ENCODE peak calls at places on chromosome 12, in six cellular contexts. One of them, this sample, is unnamed.
A peak's percentile ranks its signal among the peaks of the same experiment; 100 is the strongest.

GRCh38 chr12:45284096-45284901 is 68.4 kb downstream of the ANO6 start:
- DNase-seq in HCT116: no peak
- DNase-seq in K562: no peak
- DNase-seq in HepG2: peak; percentile 31
- DNase-seq in H1: no peak
- DNase-seq in GM12878: no peak
- DNase-seq in this sample: no peak

GRCh38 chr12:114679942-114680341 is 4.0 kb downstream of the TBX3 start:
- DNase-seq in HCT116: no peak
- DNase-seq in K562: no peak
- DNase-seq in HepG2: no peak
- DNase-seq in H1: no peak
- DNase-seq in GM12878: no peak
- DNase-seq in this sample: no peak

GRCh38 chr12:120962487-120963054 is 15.8 kb upstream of the HNF1A start:
- DNase-seq in HCT116: no peak
- DNase-seq in K562: no peak
- DNase-seq in HepG2: no peak
- DNase-seq in H1: no peak
- DNase-seq in GM12878: no peak
- DNase-seq in this sample: no peak

GRCh38 chr12:104215638-104216297 is at the start of gene TXNRD1:
- DNase-seq in HCT116: peak; percentile 56
- DNase-seq in K562: peak; percentile 90
- DNase-seq in HepG2: peak; percentile 30
- DNase-seq in H1: peak; percentile 64
- DNase-seq in GM12878: peak; percentile 19
- DNase-seq in this sample: peak; percentile 80

GRCh38 chr12:89756638-89757321 is 48.1 kb upstream of the ATP2B1 start:
- DNase-seq in HCT116: peak; percentile 89
- DNase-seq in K562: peak; percentile 81
- DNase-seq in HepG2: peak; percentile 54
- DNase-seq in H1: no peak
- DNase-seq in GM12878: peak; percentile 97
- DNase-seq in this sample: no peak

GRCh38 chr12:113418213-113418879 is 3.8 kb upstream of the SDSL start:
- DNase-seq in HCT116: no peak
- DNase-seq in K562: no peak
- DNase-seq in HepG2: peak; percentile 80
- DNase-seq in H1: no peak
- DNase-seq in GM12878: no peak
- DNase-seq in this sample: no peak

GRCh38 chr12:85575115-85576096 is 260.8 kb downstream of the RASSF9 start:
- DNase-seq in HCT116: peak; percentile 54
- DNase-seq in K562: peak; percentile 26
- DNase-seq in HepG2: peak; percentile 63
- DNase-seq in H1: no peak
- DNase-seq in GM12878: peak; percentile 13
- DNase-seq in this sample: peak; percentile 47

GRCh38 chr12:54428050-54429013 is 9.3 kb upstream of the ITGA5 start:
- DNase-seq in HCT116: no peak
- DNase-seq in K562: peak; percentile 60
- DNase-seq in HepG2: no peak
- DNase-seq in H1: no peak
- DNase-seq in GM12878: no peak
- DNase-seq in this sample: no peak

GRCh38 chr12:110079477-110080400 is 31.4 kb upstream of the C12orf76 start:
- DNase-seq in HCT116: no peak
- DNase-seq in K562: peak; percentile 91
- DNase-seq in HepG2: peak; percentile 96
- DNase-seq in H1: no peak
- DNase-seq in GM12878: peak; percentile 86
- DNase-seq in this sample: no peak

GRCh38 chr12:30696486-30696885 is 817 bp upstream of the IPO8 start:
- DNase-seq in HCT116: no peak
- DNase-seq in K562: no peak
- DNase-seq in HepG2: no peak
- DNase-seq in H1: no peak
- DNase-seq in GM12878: no peak
- DNase-seq in this sample: no peak

GRCh38 chr12:56206373-56207166 is 15.2 kb downstream of the RNF41 start:
- DNase-seq in HCT116: no peak
- DNase-seq in K562: peak; percentile 76
- DNase-seq in HepG2: peak; percentile 56
- DNase-seq in H1: no peak
- DNase-seq in GM12878: no peak
- DNase-seq in this sample: no peak

GRCh38 chr12:109873653-109874052 is 6.7 kb downstream of the GLTP start:
- DNase-seq in HCT116: no peak
- DNase-seq in K562: no peak
- DNase-seq in HepG2: no peak
- DNase-seq in H1: no peak
- DNase-seq in GM12878: no peak
- DNase-seq in this sample: no peak

GRCh38 chr12:69873429-69873828 is 48.4 kb downstream of the MYRFL start:
- DNase-seq in HCT116: no peak
- DNase-seq in K562: no peak
- DNase-seq in HepG2: no peak
- DNase-seq in H1: no peak
- DNase-seq in GM12878: no peak
- DNase-seq in this sample: no peak

GRCh38 chr12:59736786-59737185 is 141.0 kb downstream of the SLC16A7 start:
- DNase-seq in HCT116: no peak
- DNase-seq in K562: no peak
- DNase-seq in HepG2: no peak
- DNase-seq in H1: no peak
- DNase-seq in GM12878: no peak
- DNase-seq in this sample: peak; percentile 16

GRCh38 chr12:69097619-69098368 is 141.6 kb upstream of the CPSF6 start:
- DNase-seq in HCT116: no peak
- DNase-seq in K562: no peak
- DNase-seq in HepG2: no peak
- DNase-seq in H1: no peak
- DNase-seq in GM12878: no peak
- DNase-seq in this sample: no peak

GRCh38 chr12:89247541-89247942 is 104.8 kb downstream of the DUSP6 start:
- DNase-seq in HCT116: peak; percentile 10
- DNase-seq in K562: no peak
- DNase-seq in HepG2: peak; percentile 36
- DNase-seq in H1: no peak
- DNase-seq in GM12878: no peak
- DNase-seq in this sample: no peak

GRCh38 chr12:122834229-122834920 is 882 bp upstream of the HIP1R start:
- DNase-seq in HCT116: peak; percentile 35
- DNase-seq in K562: peak; percentile 43
- DNase-seq in HepG2: peak; percentile 58
- DNase-seq in H1: peak; percentile 25
- DNase-seq in GM12878: no peak
- DNase-seq in this sample: no peak

GRCh38 chr12:98799822-98800221 is 154.7 kb downstream of the APAF1 start:
- DNase-seq in HCT116: no peak
- DNase-seq in K562: no peak
- DNase-seq in HepG2: no peak
- DNase-seq in H1: no peak
- DNase-seq in GM12878: no peak
- DNase-seq in this sample: no peak

GRCh38 chr12:91327889-91328288 is 145.3 kb upstream of the DCN start:
- DNase-seq in HCT116: no peak
- DNase-seq in K562: no peak
- DNase-seq in HepG2: no peak
- DNase-seq in H1: no peak
- DNase-seq in GM12878: no peak
- DNase-seq in this sample: no peak

GRCh38 chr12:102962986-102963385 is 5.5 kb downstream of the ASCL1 start:
- DNase-seq in HCT116: no peak
- DNase-seq in K562: no peak
- DNase-seq in HepG2: no peak
- DNase-seq in H1: no peak
- DNase-seq in GM12878: no peak
- DNase-seq in this sample: no peak

GRCh38 chr12:90393654-90394053 is 561.3 kb downstream of the CCER1 start:
- DNase-seq in HCT116: no peak
- DNase-seq in K562: no peak
- DNase-seq in HepG2: no peak
- DNase-seq in H1: no peak
- DNase-seq in GM12878: no peak
- DNase-seq in this sample: no peak

GRCh38 chr12:70798016-70798768 is 122.3 kb downstream of the PTPRR start:
- DNase-seq in HCT116: no peak
- DNase-seq in K562: no peak
- DNase-seq in HepG2: no peak
- DNase-seq in H1: no peak
- DNase-seq in GM12878: no peak
- DNase-seq in this sample: no peak

GRCh38 chr12:28051516-28052456 is 79.3 kb upstream of the PTHLH start:
- DNase-seq in HCT116: no peak
- DNase-seq in K562: no peak
- DNase-seq in HepG2: no peak
- DNase-seq in H1: no peak
- DNase-seq in GM12878: no peak
- DNase-seq in this sample: no peak

GRCh38 chr12:122067966-122068365 is 10.6 kb upstream of the MLXIP start:
- DNase-seq in HCT116: no peak
- DNase-seq in K562: no peak
- DNase-seq in HepG2: no peak
- DNase-seq in H1: no peak
- DNase-seq in GM12878: peak; percentile 56
- DNase-seq in this sample: no peak

GRCh38 chr12:106288134-106288509 is 14.4 kb upstream of the TCP11L2 start:
- DNase-seq in HCT116: no peak
- DNase-seq in K562: no peak
- DNase-seq in HepG2: no peak
- DNase-seq in H1: no peak
- DNase-seq in GM12878: no peak
- DNase-seq in this sample: no peak

GRCh38 chr12:120598674-120599463 is 17.7 kb upstream of the POP5 start:
- DNase-seq in HCT116: no peak
- DNase-seq in K562: peak; percentile 28
- DNase-seq in HepG2: peak; percentile 41
- DNase-seq in H1: no peak
- DNase-seq in GM12878: no peak
- DNase-seq in this sample: no peak

GRCh38 chr12:104521731-104522130 is 65.0 kb downstream of the CHST11 start:
- DNase-seq in HCT116: no peak
- DNase-seq in K562: no peak
- DNase-seq in HepG2: no peak
- DNase-seq in H1: no peak
- DNase-seq in GM12878: no peak
- DNase-seq in this sample: no peak

GRCh38 chr12:82757611-82758010 is 70.9 kb downstream of the TMTC2 start:
- DNase-seq in HCT116: no peak
- DNase-seq in K562: no peak
- DNase-seq in HepG2: no peak
- DNase-seq in H1: no peak
- DNase-seq in GM12878: no peak
- DNase-seq in this sample: no peak

GRCh38 chr12:45762185-45763110 is 32.9 kb downstream of the ARID2 start:
- DNase-seq in HCT116: peak; percentile 19
- DNase-seq in K562: peak; percentile 55
- DNase-seq in HepG2: peak; percentile 28
- DNase-seq in H1: no peak
- DNase-seq in GM12878: no peak
- DNase-seq in this sample: no peak

GRCh38 chr12:8709124-8709830 is 11.5 kb downstream of the RIMKLB start:
- DNase-seq in HCT116: no peak
- DNase-seq in K562: no peak
- DNase-seq in HepG2: no peak
- DNase-seq in H1: no peak
- DNase-seq in GM12878: no peak
- DNase-seq in this sample: no peak

DNA sequence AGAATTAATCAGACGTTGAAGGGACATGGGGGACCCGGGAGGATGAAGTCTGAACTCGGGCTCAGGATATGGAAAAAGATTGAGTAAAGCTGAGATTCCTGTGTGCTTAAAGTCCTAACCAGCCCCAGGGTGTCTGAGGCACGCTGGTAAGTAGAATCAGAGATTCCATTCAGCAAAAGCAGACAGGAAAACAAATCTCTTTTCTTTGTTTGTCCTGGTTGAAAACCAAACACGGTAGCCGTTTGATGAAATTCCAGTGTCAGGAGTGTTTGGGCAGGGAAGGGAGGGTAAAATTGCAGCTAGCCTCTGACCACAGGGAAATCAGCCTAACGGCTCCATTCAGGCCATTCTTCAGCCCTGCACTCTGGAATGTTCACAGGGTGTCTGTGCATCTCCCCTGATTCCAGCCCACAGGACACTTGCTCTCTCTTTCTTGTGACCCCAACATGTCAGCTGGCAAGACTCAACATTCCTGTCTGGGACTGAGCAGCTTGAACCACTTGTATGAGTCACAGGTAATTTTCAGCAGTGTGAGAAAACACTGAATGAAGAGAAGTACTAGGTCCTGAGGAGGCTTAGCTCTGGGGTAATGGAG is 31.0 kb downstream of the NINJ2 start:
- DNase-seq in HCT116: no peak
- DNase-seq in K562: no peak
- DNase-seq in HepG2: peak; percentile 93
- DNase-seq in H1: no peak
- DNase-seq in GM12878: no peak
- DNase-seq in this sample: peak; percentile 88
- TF ChIP-seq YY1 in HCT116: no peak
- TF ChIP-seq YY1 in K562: no peak
- TF ChIP-seq YY1 in HepG2: no peak
- TF ChIP-seq YY1 in H1: no peak
- TF ChIP-seq YY1 in GM12878: no peak
- TF ChIP-seq YY1 in this sample: no peak

GRCh38 chr12:76519538-76519937 is 40.0 kb downstream of the OSBPL8 start:
- DNase-seq in HCT116: no peak
- DNase-seq in K562: no peak
- DNase-seq in HepG2: no peak
- DNase-seq in H1: no peak
- DNase-seq in GM12878: no peak
- DNase-seq in this sample: no peak
- TF ChIP-seq ZNF274 in HCT116: no peak
- TF ChIP-seq ZNF274 in K562: no peak
- TF ChIP-seq ZNF274 in HepG2: no peak
- TF ChIP-seq ZNF274 in H1: no peak
- TF ChIP-seq ZNF274 in GM12878: no peak
- TF ChIP-seq ZNF274 in this sample: no peak

DNA sequence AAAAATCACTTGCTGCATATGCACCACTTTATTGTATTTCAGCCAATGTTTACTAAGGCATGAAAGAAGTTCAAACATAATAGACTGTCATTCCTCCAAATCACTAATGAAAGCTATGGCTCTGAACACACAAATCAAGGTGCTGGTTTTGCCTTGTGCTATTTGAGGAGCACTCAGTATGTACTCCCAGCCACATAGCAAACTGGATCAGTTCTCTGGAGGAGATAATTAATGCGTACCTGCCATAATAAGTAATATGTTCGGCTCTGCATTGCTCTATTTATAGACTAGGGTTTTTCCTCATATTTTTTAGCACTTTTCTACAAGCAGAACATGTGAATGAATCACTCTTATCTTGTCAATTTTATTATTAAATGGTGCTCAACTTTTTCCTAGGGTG is 88.6 kb downstream of the GRIP1 start:
- DNase-seq in HCT116: no peak
- DNase-seq in K562: no peak
- DNase-seq in HepG2: no peak
- DNase-seq in H1: no peak
- DNase-seq in GM12878: no peak
- DNase-seq in this sample: no peak
- TF ChIP-seq YY1 in HCT116: no peak
- TF ChIP-seq YY1 in K562: no peak
- TF ChIP-seq YY1 in HepG2: no peak
- TF ChIP-seq YY1 in H1: no peak
- TF ChIP-seq YY1 in GM12878: no peak
- TF ChIP-seq YY1 in this sample: no peak

GRCh38 chr12:2690348-2691000 is 104.3 kb upstream of the FKBP4 start:
- DNase-seq in HCT116: no peak
- DNase-seq in K562: no peak
- DNase-seq in HepG2: no peak
- DNase-seq in H1: no peak
- DNase-seq in GM12878: no peak
- DNase-seq in this sample: no peak
- TF ChIP-seq ZNF274 in HCT116: no peak
- TF ChIP-seq ZNF274 in K562: no peak
- TF ChIP-seq ZNF274 in HepG2: no peak
- TF ChIP-seq ZNF274 in H1: no peak
- TF ChIP-seq ZNF274 in GM12878: no peak
- TF ChIP-seq ZNF274 in this sample: no peak

This sample was measured in NT2/D1.